ENCODE peak calls at places on chromosome 10, in nine cellular contexts. J is bronchial epithelial cell, M is heart right ventricle, B is tibial artery, G is kidney epithelial cell, W is BJ, U is GM23338, P is right atrium auricular region, S is mucosa of descending colon. K is an unnamed sample.

GRCh38 chr10:8297951-8298350 is 243.5 kb downstream of the GATA3 start:
- DNase-seq in J (no peak), M (no peak), B (no peak), G (no peak), W (no peak), U (no peak), P (no peak), S (no peak), K (no peak)

GRCh38 chr10:77409697-77410471 is 227.7 kb downstream of the KCNMA1 start:
- DNase-seq in J (no peak), M (no peak), B (no peak), G (no peak), W (no peak), U (no peak), P (no peak), S (peak; percentile 86), K (peak; percentile 63)

GRCh38 chr10:3805791-3806381 is 20.9 kb upstream of the KLF6 start:
- DNase-seq in J (peak; percentile 75), M (peak; percentile 24), B (no peak), G (no peak), W (no peak), U (no peak), P (peak; percentile 86), S (peak; percentile 65), K (no peak)

GRCh38 chr10:8908013-8908412 is 853.5 kb downstream of the GATA3 start:
- DNase-seq in J (no peak), M (no peak), B (no peak), G (no peak), W (no peak), U (peak; percentile 59), P (no peak), S (no peak), K (no peak)

GRCh38 chr10:51915031-51915542 is 215.7 kb upstream of the CSTF2T start:
- DNase-seq in J (no peak), M (no peak), B (no peak), G (no peak), W (no peak), U (peak; percentile 63), P (no peak), S (no peak), K (no peak)

GRCh38 chr10:86254526-86255174 is 111.9 kb downstream of the GRID1 start:
- DNase-seq in J (peak; percentile 48), M (no peak), B (no peak), G (no peak), W (no peak), U (no peak), P (no peak), S (no peak), K (no peak)

GRCh38 chr10:106919798-106920382 is 244.6 kb downstream of the SORCS1 start:
- DNase-seq in J (no peak), M (no peak), B (no peak), G (no peak), W (no peak), U (peak; percentile 14), P (no peak), S (no peak), K (no peak)

GRCh38 chr10:33215635-33216034 is 118.8 kb downstream of the NRP1 start:
- DNase-seq in J (peak; percentile 73), M (no peak), B (peak; percentile 74), G (no peak), W (peak; percentile 46), U (no peak), P (no peak), S (no peak), K (no peak)

DNA sequence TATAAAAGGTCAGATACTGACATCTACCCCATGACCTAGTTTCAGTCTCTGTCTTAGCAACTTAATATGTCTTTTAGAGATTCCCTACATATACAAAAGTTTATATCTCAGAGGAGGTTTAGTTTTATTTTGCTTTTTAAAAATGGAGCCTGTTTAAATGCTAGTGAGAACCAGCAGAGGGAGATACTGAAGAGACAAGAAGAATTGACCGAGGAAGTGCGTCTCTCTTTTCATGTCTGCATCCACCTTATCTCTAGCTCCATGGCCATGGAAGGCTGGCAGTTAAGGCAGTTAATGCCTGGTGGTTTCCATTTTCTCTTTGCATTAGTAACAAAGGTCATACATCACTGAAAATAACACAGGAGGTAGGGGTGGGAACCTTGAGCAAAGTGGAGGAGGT is 10.7 kb downstream of the SUV39H2 start:
- DNase-seq in J (peak; percentile 19), M (no peak), B (no peak), G (no peak), W (no peak), U (peak; percentile 58), P (no peak), S (no peak), K (no peak)
- TF ChIP-seq CTCF in J (peak; percentile 22), M (no peak), B (no peak), G (peak; percentile 33), W (peak; percentile 20), U (peak; percentile 34), P (no peak), S (no peak), K (no peak)

GRCh38 chr10:21279217-21279575 is 246.3 kb downstream of the SKIDA1 start:
- DNase-seq in J (no peak), M (no peak), B (no peak), G (no peak), W (no peak), U (no peak), P (no peak), S (no peak), K (no peak)

GRCh38 chr10:21280037-21280436 is 245.4 kb downstream of the SKIDA1 start:
- DNase-seq in J (no peak), M (no peak), B (no peak), G (no peak), W (no peak), U (no peak), P (no peak), S (no peak), K (no peak)

GRCh38 chr10:21281173-21281572 is 244.3 kb downstream of the SKIDA1 start:
- DNase-seq in J (no peak), M (no peak), B (no peak), G (no peak), W (no peak), U (no peak), P (no peak), S (no peak), K (no peak)

GRCh38 chr10:21284301-21284700 is 241.2 kb downstream of the SKIDA1 start:
- DNase-seq in J (no peak), M (no peak), B (no peak), G (no peak), W (no peak), U (no peak), P (no peak), S (no peak), K (no peak)

DNA sequence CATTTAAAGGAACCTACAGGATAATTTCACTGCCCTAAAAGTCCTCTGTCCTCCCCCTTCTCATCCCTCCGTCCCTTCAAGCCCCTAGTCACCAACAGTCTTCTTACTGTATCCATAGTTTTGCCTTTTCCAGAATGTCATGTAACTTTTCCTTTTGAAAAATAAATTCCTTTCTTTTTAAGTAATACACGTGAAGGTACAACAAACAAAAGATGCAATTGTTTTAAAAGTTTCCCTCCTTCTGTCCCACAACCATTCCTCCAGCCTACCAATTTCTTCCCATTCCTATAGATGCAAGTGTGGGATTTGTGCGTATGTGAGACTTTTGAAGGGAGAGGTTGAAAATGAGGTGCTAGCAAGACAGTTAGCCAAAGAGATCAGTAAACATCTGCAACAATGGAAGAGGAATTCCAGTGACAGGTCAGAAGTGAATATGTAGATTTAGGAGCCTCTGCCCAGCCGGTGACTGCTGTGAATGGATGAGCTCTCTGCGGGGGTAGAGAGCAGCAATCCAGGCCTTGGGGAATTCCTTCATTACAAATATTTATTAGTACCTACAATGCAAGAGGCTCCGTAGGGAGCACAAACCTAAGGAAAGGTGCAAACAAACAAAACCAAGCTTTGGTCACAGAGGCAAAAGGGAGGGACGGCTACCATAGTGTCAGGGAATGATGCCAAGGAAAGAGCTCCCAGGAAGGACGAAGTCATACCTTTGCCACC is 243.6 kb downstream of the SKIDA1 start:
- DNase-seq in J (no peak), M (no peak), B (no peak), G (no peak), W (no peak), U (peak; percentile 95), P (no peak), S (no peak), K (no peak)
- H3K4me3 ChIP-seq in J (no peak overlapping the region), M (no peak overlapping the region), B (no peak overlapping the region), G (no peak overlapping the region), W (no peak overlapping the region), U (no peak overlapping the region), P (no peak overlapping the region), S (no peak overlapping the region), K (no peak overlapping the region)

DNA sequence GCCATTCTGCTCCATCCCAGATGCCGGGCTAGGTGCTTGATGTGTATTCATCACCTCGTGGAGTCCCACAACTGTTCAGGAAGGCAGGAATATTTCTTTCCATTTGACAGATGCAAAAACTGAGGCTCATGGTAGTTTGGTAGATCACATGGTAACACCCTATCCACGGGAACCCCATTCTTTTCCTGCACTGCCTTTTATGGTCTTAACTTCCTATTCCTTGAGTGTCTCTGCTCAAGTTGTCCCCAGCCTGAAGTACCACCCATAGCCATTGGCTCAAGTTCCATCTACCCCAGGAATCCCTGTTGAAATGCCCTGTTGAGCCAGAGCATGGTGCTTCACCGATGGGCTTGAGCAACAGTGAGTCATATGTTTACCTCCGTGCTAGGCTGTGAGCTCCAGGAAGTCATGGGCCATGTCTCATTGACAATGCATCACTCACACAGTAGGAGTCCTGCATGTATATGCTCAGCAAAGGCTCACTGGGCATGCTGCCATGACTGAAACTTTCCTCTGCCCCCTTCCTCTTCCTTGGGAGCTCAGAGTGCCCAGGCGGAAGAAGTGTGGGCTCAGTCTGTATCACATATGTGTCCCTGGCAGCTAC is 71.7 kb upstream of the ADAM12 start:
- DNase-seq in J (peak; percentile 99), M (no peak), B (no peak), G (peak; percentile 91), W (peak; percentile 24), U (no peak), P (no peak), S (no peak), K (no peak)
- TF ChIP-seq CTCF in J (no peak), M (no peak), B (no peak), G (no peak), W (no peak), U (no peak), P (no peak), S (no peak), K (no peak)

GRCh38 chr10:126932516-126932915 is 27.3 kb downstream of the DOCK1 start:
- DNase-seq in J (no peak), M (no peak), B (no peak), G (no peak), W (no peak), U (no peak), P (no peak), S (no peak), K (no peak)

GRCh38 chr10:126931548-126931947 is 26.3 kb downstream of the DOCK1 start:
- DNase-seq in J (no peak), M (no peak), B (no peak), G (no peak), W (no peak), U (no peak), P (no peak), S (no peak), K (no peak)

GRCh38 chr10:126933116-126933515 is 27.9 kb downstream of the DOCK1 start:
- DNase-seq in J (no peak), M (no peak), B (no peak), G (no peak), W (no peak), U (no peak), P (no peak), S (no peak), K (no peak)

GRCh38 chr10:126929391-126929790 is 24.2 kb downstream of the DOCK1 start:
- DNase-seq in J (no peak), M (no peak), B (no peak), G (no peak), W (no peak), U (no peak), P (no peak), S (no peak), K (no peak)

DNA sequence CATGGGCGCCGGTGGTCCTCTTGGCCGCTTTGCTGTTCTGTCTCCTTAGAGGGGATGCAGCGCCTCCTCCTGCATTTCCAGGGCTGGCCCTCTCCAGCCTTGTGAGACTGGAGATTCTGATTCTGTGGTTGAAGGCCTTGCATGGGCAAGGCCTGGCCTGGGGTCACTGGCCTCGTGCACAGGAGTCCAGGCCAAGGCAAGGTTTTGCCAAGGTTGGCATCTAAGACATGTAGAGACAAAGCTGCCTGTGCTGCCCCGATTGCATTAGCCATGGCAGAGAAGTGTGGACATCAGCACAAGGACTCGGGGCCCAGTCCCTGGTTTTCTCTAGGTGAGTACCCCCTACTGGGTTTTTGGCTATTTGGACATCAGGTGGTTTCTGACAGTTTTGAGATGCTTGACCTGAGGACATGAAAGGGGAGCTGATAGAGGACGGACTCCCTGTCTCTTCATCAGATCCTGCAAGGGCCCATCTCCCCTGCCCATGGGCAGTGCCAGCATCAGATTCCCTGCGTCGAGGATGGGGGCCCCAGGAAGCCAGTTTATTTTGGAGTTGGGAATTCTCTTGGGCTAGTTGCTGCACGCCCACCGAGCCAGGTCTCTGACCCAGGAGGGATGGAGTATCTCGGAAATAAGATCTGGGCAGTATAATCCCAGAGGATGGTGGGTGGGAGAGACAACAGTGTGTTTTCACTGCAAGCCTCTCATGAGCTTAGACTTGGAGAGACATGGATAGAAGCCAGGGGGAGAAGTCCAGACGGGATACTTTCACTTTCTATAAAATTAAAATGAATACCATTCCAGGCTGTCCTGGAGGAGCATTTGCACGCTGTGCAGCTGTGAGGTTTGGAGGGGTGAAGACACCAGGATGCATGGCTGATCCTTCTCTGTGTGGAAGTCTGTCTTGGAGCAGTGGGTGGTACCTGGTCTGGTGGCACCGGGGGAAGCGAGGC is 25.6 kb downstream of the DOCK1 start:
- DNase-seq in J (no peak), M (no peak), B (no peak), G (no peak), W (no peak), U (no peak), P (no peak), S (no peak), K (no peak)
- H3K4me3 ChIP-seq in J (no peak overlapping the region), M (no peak overlapping the region), B (peak overlapping the region; percentile 39), G (no peak overlapping the region), W (no peak overlapping the region), U (no peak overlapping the region), P (no peak overlapping the region), S (no peak overlapping the region), K (no peak overlapping the region)